ENCODE peak calls at places on chromosomes 2 and 18, in eight cellular contexts. Y is ovary, A is A549, F is upper lobe of left lung, I is body of pancreas, B is endothelial cell of umbilical vein, R is stomach, X is testis. W is an unnamed sample. For H3K4me1, the result is how much of the 10 kb centered on the place peaks cover.

GRCh38 chr2:96553176-96553956 is 16.8 kb downstream of the ARID5A start:
- DNase-seq in A (no peak), X (no peak), B (no peak), I (no peak), F (no peak), R (no peak), Y (no peak), W (no peak)

GRCh38 chr2:189821953-189822748 is 37.9 kb downstream of the PMS1 start:
- DNase-seq in A (peak), Y (no peak), R (no peak), I (no peak), B (no peak), X (peak), F (no peak), W (no peak)

GRCh38 chr2:233053928-233054774 is 6.0 kb upstream of the INPP5D start:
- DNase-seq in A (peak), R (peak), X (peak), Y (no peak), I (peak), F (peak), B (peak), W (no peak)

GRCh38 chr2:65934992-65935629 is 499.8 kb upstream of the MEIS1 start:
- DNase-seq in X (no peak), B (no peak), Y (no peak), A (no peak), F (no peak), R (no peak), I (no peak), W (no peak)

GRCh38 chr2:216492951-216493685 is 5.5 kb upstream of the RPL37A start:
- DNase-seq in X (no peak), A (no peak), Y (no peak), R (no peak), B (peak), F (no peak), I (no peak), W (no peak)

GRCh38 chr2:128364441-128364911 is 45.8 kb upstream of the HS6ST1 start:
- DNase-seq in I (no peak), X (no peak), Y (no peak), B (no peak), R (no peak), F (no peak), A (no peak), W (no peak)

GRCh38 chr18:34531110-34531509 is 179.0 kb upstream of the DTNA start:
- DNase-seq in A (no peak), R (no peak), I (no peak), F (no peak), Y (no peak), B (no peak), X (no peak), W (no peak)

GRCh38 chr2:71157124-71157802 is 26.8 kb downstream of the MPHOSPH10 start:
- DNase-seq in B (peak), R (peak), X (peak), A (peak), Y (peak), F (peak), I (peak), W (no peak)

GRCh38 chr2:70371753-70372152 is 69.9 kb upstream of the FAM136A start:
- DNase-seq in A (no peak), X (no peak), I (no peak), B (peak), R (no peak), F (no peak), Y (no peak), W (no peak)

GRCh38 chr18:31484461-31484860 is 13.5 kb upstream of the DSG2 start:
- DNase-seq in F (no peak), I (no peak), R (no peak), B (no peak), A (no peak), Y (no peak), X (no peak), W (no peak)

GRCh38 chr2:105881286-105882136 is 136.8 kb downstream of the NCK2 start:
- DNase-seq in Y (no peak), F (no peak), R (no peak), B (no peak), I (no peak), A (no peak), X (no peak), W (no peak)

GRCh38 chr2:119184512-119184911 is 26.0 kb upstream of the C1QL2 start:
- DNase-seq in A (no peak), F (no peak), R (no peak), X (no peak), Y (no peak), I (no peak), B (no peak), W (no peak)

GRCh38 chr2:130727286-130727924 is 1.5 kb upstream of the GPR148 start:
- DNase-seq in X (peak), B (peak), F (peak), A (peak), Y (peak), I (peak), R (peak), W (peak)
- TF ChIP-seq CTCF in X (no peak), B (no peak), F (no peak), A (no peak), Y (no peak), I (no peak), R (no peak), W (no peak)

GRCh38 chr18:49020129-49020528 is 69.4 kb upstream of the SMAD7 start:
- DNase-seq in R (peak), X (no peak), I (no peak), A (no peak), Y (no peak), F (no peak), B (no peak), W (no peak)
- H3K4me1 ChIP-seq in R (under half), X (under half), I (under half), A (under half), Y (under half), F (under half), B (under half), W (under half)

GRCh38 chr2:231039821-231040364 is 2.6 kb downstream of the C2orf72 start:
- DNase-seq in B (no peak), I (no peak), A (peak), X (no peak), R (no peak), Y (no peak), F (no peak), W (no peak)
- TF ChIP-seq POLR2A in B (no peak), I (no peak), A (no peak), X (no peak), R (no peak), Y (no peak), F (no peak), W (no peak)

GRCh38 chr18:25295624-25296138 is 56.3 kb downstream of the ZNF521 start:
- DNase-seq in I (no peak), Y (no peak), F (no peak), B (no peak), X (no peak), A (no peak), R (no peak), W (no peak)
- TF ChIP-seq CTCF in I (no peak), Y (no peak), F (no peak), B (no peak), X (no peak), A (no peak), R (no peak), W (no peak)

GRCh38 chr2:213249502-213249901 is 34.8 kb upstream of the SPAG16 start:
- DNase-seq in X (no peak), A (no peak), Y (no peak), R (no peak), B (no peak), F (no peak), I (no peak), W (no peak)
- H3K4me1 ChIP-seq in X (under half), A (under half), Y (under half), R (under half), B (under half), F (under half), I (under half), W (under half)

GRCh38 chr18:9234528-9234927 is 97.9 kb downstream of the ANKRD12 start:
- DNase-seq in A (no peak), F (no peak), Y (no peak), B (no peak), R (no peak), I (no peak), X (no peak), W (no peak)
- TF ChIP-seq POLR2A in A (no peak), F (no peak), Y (no peak), B (no peak), R (no peak), I (no peak), X (no peak), W (no peak)

DNA sequence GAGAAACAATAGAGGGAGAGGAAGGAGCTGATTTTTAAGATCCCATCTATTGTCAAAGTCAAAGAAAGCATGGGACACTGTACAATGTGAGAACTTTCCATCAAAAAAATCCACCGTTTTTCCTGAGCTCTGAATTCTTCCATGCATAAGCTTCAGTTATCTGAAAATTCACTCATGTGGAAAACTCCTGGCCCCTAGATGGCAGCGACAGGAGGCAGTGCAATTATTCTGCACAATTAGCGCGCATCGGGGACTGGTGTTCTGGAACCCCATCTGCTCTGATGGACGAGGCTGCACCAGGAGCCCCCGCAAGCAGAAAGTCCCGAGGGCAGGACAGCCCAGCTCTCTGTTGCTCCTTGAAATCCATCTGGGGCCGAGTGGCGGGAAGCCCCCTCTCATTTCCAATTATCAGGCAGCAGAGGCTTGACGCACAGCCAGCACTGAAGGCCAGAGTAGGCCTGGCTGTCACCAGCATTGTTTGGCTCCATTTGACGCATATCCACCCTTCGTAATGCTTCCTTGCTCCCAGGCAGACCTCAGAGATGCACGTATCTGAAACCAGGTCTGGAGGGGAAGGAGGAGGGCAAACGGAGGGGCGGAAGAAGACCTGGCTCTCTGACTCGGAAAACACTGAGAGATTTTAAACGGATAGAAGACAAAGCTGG is 70.0 kb downstream of the TNS1 start:
- DNase-seq in F (no peak), R (no peak), I (no peak), Y (no peak), B (peak), A (no peak), X (no peak), W (no peak)
- TF ChIP-seq CTCF in F (no peak), R (no peak), I (no peak), Y (no peak), B (no peak), A (no peak), X (peak), W (no peak)